ENCODE peak calls at places on chromosomes 2 and 18, in seven cellular contexts. G is GM23248, M is K562, E is osteoblast, S is PC-3, B is GM23338, L is astrocyte. Y is an unnamed sample.

GRCh38 chr18:28476302-28476701 is 299.4 kb upstream of the CDH2 start:
- DNase-seq in G (no peak), M (no peak), E (no peak), S (no peak), B (no peak), L (no peak), Y (no peak)

GRCh38 chr2:6626406-6627012 is 239.2 kb downstream of the CMPK2 start:
- DNase-seq in G (no peak), M (no peak), E (no peak), S (peak; percentile 2), B (no peak), L (no peak), Y (no peak)

GRCh38 chr18:7886436-7886835 is 319.3 kb downstream of the PTPRM start:
- DNase-seq in G (no peak), M (no peak), E (no peak), S (no peak), B (no peak), L (no peak), Y (no peak)

GRCh38 chr2:23286765-23287155 is 98.2 kb upstream of the KLHL29 start:
- DNase-seq in G (peak; percentile 90), M (no peak), E (peak; percentile 67), S (peak; percentile 8), B (no peak), L (peak; percentile 29), Y (peak; percentile 51)

GRCh38 chr2:145958611-145959010 is 1438.7 kb upstream of the ZEB2 start:
- DNase-seq in G (no peak), M (no peak), E (no peak), S (no peak), B (no peak), L (peak; percentile 41), Y (no peak)

GRCh38 chr2:41736586-41736985 is 311.2 kb upstream of the PKDCC start:
- DNase-seq in G (no peak), M (no peak), E (no peak), S (no peak), B (no peak), L (no peak), Y (no peak)

GRCh38 chr2:201523506-201523905 is 72.0 kb downstream of the STRADB start:
- DNase-seq in G (peak; percentile 31), M (no peak), E (no peak), S (no peak), B (no peak), L (peak; percentile 16), Y (no peak)

GRCh38 chr2:195677290-195677689 is 20.3 kb downstream of the SLC39A10 start:
- DNase-seq in G (no peak), M (no peak), E (no peak), S (no peak), B (no peak), L (no peak), Y (no peak)

GRCh38 chr2:215900203-215900611 is 113.1 kb downstream of the MREG start:
- DNase-seq in G (peak; percentile 94), M (no peak), E (peak; percentile 66), S (peak; percentile 86), B (no peak), L (no peak), Y (peak; percentile 98)

GRCh38 chr2:168439536-168439935 is 16.5 kb upstream of the CERS6 start:
- DNase-seq in G (peak; percentile 22), M (no peak), E (no peak), S (peak; percentile 20), B (no peak), L (peak; percentile 38), Y (no peak)

GRCh38 chr2:206936006-206936405 is 3.3 kb upstream of the CPO start:
- DNase-seq in G (no peak), M (no peak), E (no peak), S (no peak), B (no peak), L (no peak), Y (no peak)

GRCh38 chr18:38033282-38033681 is 467.7 kb upstream of the CELF4 start:
- DNase-seq in G (no peak), M (no peak), E (no peak), S (no peak), B (no peak), L (no peak), Y (peak; percentile 4)

GRCh38 chr18:11866764-11867163 is 15.6 kb downstream of the CHMP1B start:
- DNase-seq in G (no peak), M (no peak), E (no peak), S (no peak), B (no peak), L (no peak), Y (no peak)

GRCh38 chr2:41222593-41222992 is 770.7 kb upstream of the SLC8A1 start:
- DNase-seq in G (no peak), M (no peak), E (no peak), S (no peak), B (no peak), L (no peak), Y (no peak)

GRCh38 chr2:239930378-239930777 is 94.8 kb downstream of the NDUFA10 start:
- DNase-seq in G (no peak), M (no peak), E (no peak), S (no peak), B (no peak), L (no peak), Y (no peak)

GRCh38 chr2:6928452-6928851 is 11.2 kb downstream of the RNF144A start:
- DNase-seq in G (no peak), M (no peak), E (no peak), S (no peak), B (no peak), L (no peak), Y (no peak)

GRCh38 chr18:30971338-30971956 is 71.1 kb downstream of the DSC3 start:
- DNase-seq in G (peak; percentile 51), M (peak; percentile 12), E (no peak), S (peak; percentile 81), B (peak; percentile 65), L (no peak), Y (no peak)

GRCh38 chr2:150486539-150487484 is 655 bp downstream of the RND3 start:
- DNase-seq in G (peak; percentile 69), M (no peak), E (peak; percentile 36), S (peak; percentile 36), B (peak; percentile 30), L (no peak), Y (no peak)

GRCh38 chr2:203720922-203721672 is 14.7 kb downstream of the CD28 start:
- DNase-seq in G (no peak), M (no peak), E (no peak), S (no peak), B (peak; percentile 56), L (no peak), Y (no peak)
- H2AFZ ChIP-seq in G (no peak overlapping the region), M (no peak overlapping the region), E (no peak overlapping the region), S (no peak overlapping the region), B (peak overlapping the region; percentile 12), L (no peak overlapping the region), Y (no peak overlapping the region)

GRCh38 chr2:64234785-64235184 is 90.6 kb upstream of the PELI1 start:
- DNase-seq in G (no peak), M (no peak), E (no peak), S (no peak), B (no peak), L (no peak), Y (no peak)

GRCh38 chr2:64234150-64234549 is 89.9 kb upstream of the PELI1 start:
- DNase-seq in G (no peak), M (no peak), E (no peak), S (no peak), B (no peak), L (no peak), Y (no peak)

GRCh38 chr2:64238799-64239198 is 94.6 kb upstream of the PELI1 start:
- DNase-seq in G (no peak), M (no peak), E (no peak), S (no peak), B (no peak), L (no peak), Y (no peak)

GRCh38 chr2:64233396-64233922 is 89.2 kb upstream of the PELI1 start:
- DNase-seq in G (no peak), M (no peak), E (no peak), S (no peak), B (no peak), L (no peak), Y (no peak)

DNA sequence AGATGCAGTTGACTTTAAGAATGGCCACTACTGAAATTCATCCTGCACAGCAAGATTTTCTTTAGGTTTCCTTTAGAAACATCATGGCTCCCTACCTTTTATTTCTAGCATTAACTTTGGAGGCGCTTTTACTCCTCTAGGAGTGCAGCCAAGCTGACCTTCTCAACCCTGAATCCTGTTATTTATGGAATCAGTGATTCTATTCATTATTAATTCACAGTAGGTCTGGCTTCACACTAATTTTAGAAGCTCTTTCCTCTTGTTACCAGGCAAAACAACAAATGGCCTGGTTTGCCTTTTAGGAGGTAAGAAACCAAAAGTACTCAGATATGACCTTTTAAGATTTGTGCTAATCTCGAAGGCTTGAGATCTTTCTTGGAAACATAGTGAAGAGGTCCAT is 93.0 kb upstream of the PELI1 start:
- DNase-seq in G (no peak), M (no peak), E (no peak), S (no peak), B (no peak), L (no peak), Y (no peak)
- H2AFZ ChIP-seq in G (no peak overlapping the region), M (no peak overlapping the region), E (no peak overlapping the region), S (no peak overlapping the region), B (no peak overlapping the region), L (no peak overlapping the region), Y (no peak overlapping the region)

GRCh38 chr2:129055242-129055641 is 736.6 kb upstream of the HS6ST1 start:
- DNase-seq in G (no peak), M (no peak), E (no peak), S (no peak), B (no peak), L (no peak), Y (no peak)

GRCh38 chr2:129058981-129059380 is 740.3 kb upstream of the HS6ST1 start:
- DNase-seq in G (no peak), M (no peak), E (no peak), S (no peak), B (no peak), L (no peak), Y (no peak)

GRCh38 chr2:129055829-129056228 is 737.2 kb upstream of the HS6ST1 start:
- DNase-seq in G (no peak), M (no peak), E (no peak), S (no peak), B (no peak), L (no peak), Y (peak; percentile 21)

GRCh38 chr2:129056309-129056958 is 737.8 kb upstream of the HS6ST1 start:
- DNase-seq in G (no peak), M (no peak), E (peak; percentile 49), S (no peak), B (no peak), L (no peak), Y (peak; percentile 98)

GRCh38 chr2:129056959-129057317 is 738.3 kb upstream of the HS6ST1 start:
- DNase-seq in G (no peak), M (no peak), E (no peak), S (no peak), B (no peak), L (no peak), Y (no peak)
- H2AFZ ChIP-seq in G (no peak overlapping the region), M (no peak overlapping the region), E (no peak overlapping the region), S (no peak overlapping the region), B (no peak overlapping the region), L (no peak overlapping the region), Y (peak overlapping the region; percentile 67)

DNA sequence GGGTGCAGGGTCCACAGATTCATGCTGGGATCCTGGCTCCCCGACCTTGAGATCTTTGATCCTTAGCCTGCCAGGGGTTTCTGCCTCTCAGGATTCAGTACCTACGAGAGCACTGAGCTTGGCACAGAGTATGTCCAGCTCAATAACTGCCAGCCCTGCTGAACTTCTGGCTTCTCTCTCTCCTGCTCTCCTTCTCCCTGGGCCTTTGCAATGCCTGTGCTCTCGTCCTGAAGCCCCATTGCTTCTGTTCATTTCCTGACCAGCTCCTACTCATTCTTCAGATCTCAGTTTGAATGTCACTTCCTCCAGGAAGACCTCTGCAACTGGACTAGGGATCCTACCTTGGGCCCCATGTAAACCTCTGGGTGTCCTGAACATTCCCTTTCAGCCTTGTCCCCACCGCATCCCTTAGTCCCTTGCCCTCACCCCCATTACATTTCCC is 113.8 kb upstream of the HAAO start:
- DNase-seq in G (no peak), M (no peak), E (no peak), S (no peak), B (no peak), L (no peak), Y (no peak)
- H2AFZ ChIP-seq in G (peak overlapping the region; percentile 89), M (peak overlapping the region; percentile 89), E (peak overlapping the region; percentile 86), S (peak overlapping the region; percentile 50), B (peak overlapping the region; percentile 94), L (peak overlapping the region; percentile 88), Y (peak overlapping the region; percentile 81)